ENCODE peak calls at places on chromosome 19, in five cellular contexts. One of them, this sample, is unnamed.

GRCh38 chr19:54373781-54374266 is 9.1 kb upstream of the LAIR1 start:
- DNase-seq in AG04449: no peak
- DNase-seq in RWPE1: no peak
- DNase-seq in endodermal cell: no peak
- DNase-seq in HFFc6: no peak
- DNase-seq in this sample: peak; percentile 9

GRCh38 chr19:55372316-55373081 is 2.2 kb upstream of the IL11 start:
- DNase-seq in AG04449: no peak
- DNase-seq in RWPE1: no peak
- DNase-seq in endodermal cell: peak; percentile 67
- DNase-seq in HFFc6: peak; percentile 63
- DNase-seq in this sample: no peak

GRCh38 chr19:35037716-35038622 is 3.6 kb upstream of the HPN start:
- DNase-seq in AG04449: no peak
- DNase-seq in RWPE1: no peak
- DNase-seq in endodermal cell: no peak
- DNase-seq in HFFc6: no peak
- DNase-seq in this sample: no peak

GRCh38 chr19:46118136-46118535 is 6.4 kb downstream of the IGFL3 start:
- DNase-seq in AG04449: no peak
- DNase-seq in RWPE1: peak; percentile 23
- DNase-seq in endodermal cell: no peak
- DNase-seq in HFFc6: no peak
- DNase-seq in this sample: no peak

GRCh38 chr19:46919324-46919723 is 58.5 kb downstream of the ARHGAP35 start:
- DNase-seq in AG04449: no peak
- DNase-seq in RWPE1: no peak
- DNase-seq in endodermal cell: no peak
- DNase-seq in HFFc6: peak; percentile 28
- DNase-seq in this sample: peak; percentile 36

GRCh38 chr19:8609210-8610040 is 1.1 kb downstream of the ADAMTS10 start:
- DNase-seq in AG04449: no peak
- DNase-seq in RWPE1: no peak
- DNase-seq in endodermal cell: peak; percentile 87
- DNase-seq in HFFc6: peak; percentile 6
- DNase-seq in this sample: no peak

GRCh38 chr19:21677696-21678418 is 89.5 kb downstream of the ZNF100 start:
- DNase-seq in AG04449: no peak
- DNase-seq in RWPE1: no peak
- DNase-seq in endodermal cell: no peak
- DNase-seq in HFFc6: no peak
- DNase-seq in this sample: no peak

GRCh38 chr19:55579766-55580621 is 654 bp downstream of the ZNF579 start:
- DNase-seq in AG04449: no peak
- DNase-seq in RWPE1: no peak
- DNase-seq in endodermal cell: peak; percentile 74
- DNase-seq in HFFc6: no peak
- DNase-seq in this sample: no peak

GRCh38 chr19:7670150-7670784 is 1.4 kb downstream of the RETN start:
- DNase-seq in AG04449: no peak
- DNase-seq in RWPE1: no peak
- DNase-seq in endodermal cell: no peak
- DNase-seq in HFFc6: no peak
- DNase-seq in this sample: no peak

GRCh38 chr19:48543121-48543710 is 8.8 kb upstream of the SULT2B1 start:
- DNase-seq in AG04449: no peak
- DNase-seq in RWPE1: peak; percentile 88
- DNase-seq in endodermal cell: peak; percentile 68
- DNase-seq in HFFc6: peak; percentile 45
- DNase-seq in this sample: peak; percentile 80

GRCh38 chr19:4304509-4305252 is at the start of gene FSD1:
- DNase-seq in AG04449: no peak
- DNase-seq in RWPE1: peak; percentile 92
- DNase-seq in endodermal cell: peak; percentile 92
- DNase-seq in HFFc6: peak; percentile 50
- DNase-seq in this sample: no peak

GRCh38 chr19:8065489-8066261 is 13.1 kb downstream of the CCL25 start:
- DNase-seq in AG04449: no peak
- DNase-seq in RWPE1: no peak
- DNase-seq in endodermal cell: no peak
- DNase-seq in HFFc6: no peak
- DNase-seq in this sample: no peak

GRCh38 chr19:45305421-45305820 is 17.3 kb downstream of the CKM start:
- DNase-seq in AG04449: no peak
- DNase-seq in RWPE1: no peak
- DNase-seq in endodermal cell: peak; percentile 70
- DNase-seq in HFFc6: peak; percentile 46
- DNase-seq in this sample: no peak

GRCh38 chr19:12881172-12881808 is at the start of gene DNASE2:
- DNase-seq in AG04449: peak; percentile 31
- DNase-seq in RWPE1: peak; percentile 98
- DNase-seq in endodermal cell: peak; percentile 98
- DNase-seq in HFFc6: peak; percentile 86
- DNase-seq in this sample: peak; percentile 99

GRCh38 chr19:33746159-33746558 is 50.5 kb upstream of the KCTD15 start:
- DNase-seq in AG04449: no peak
- DNase-seq in RWPE1: no peak
- DNase-seq in endodermal cell: no peak
- DNase-seq in HFFc6: no peak
- DNase-seq in this sample: no peak

GRCh38 chr19:48466571-48467325 is 2.4 kb upstream of the CYTH2 start:
- DNase-seq in AG04449: no peak
- DNase-seq in RWPE1: no peak
- DNase-seq in endodermal cell: no peak
- DNase-seq in HFFc6: peak; percentile 37
- DNase-seq in this sample: peak; percentile 48

GRCh38 chr19:8641908-8642547 is 11.6 kb downstream of the NFILZ start:
- DNase-seq in AG04449: no peak
- DNase-seq in RWPE1: peak; percentile 27
- DNase-seq in endodermal cell: no peak
- DNase-seq in HFFc6: peak; percentile 45
- DNase-seq in this sample: peak; percentile 52

GRCh38 chr19:548841-549830 is 5.3 kb downstream of the GZMM start:
- DNase-seq in AG04449: no peak
- DNase-seq in RWPE1: no peak
- DNase-seq in endodermal cell: peak; percentile 47
- DNase-seq in HFFc6: no peak
- DNase-seq in this sample: no peak
- TF ChIP-seq CTCF in AG04449: no peak
- TF ChIP-seq CTCF in RWPE1: no peak
- TF ChIP-seq CTCF in endodermal cell: no peak
- TF ChIP-seq CTCF in HFFc6: no peak
- TF ChIP-seq CTCF in this sample: no peak

GRCh38 chr19:20558011-20558410 is 7.6 kb downstream of the ZNF737 start:
- DNase-seq in AG04449: no peak
- DNase-seq in RWPE1: no peak
- DNase-seq in endodermal cell: peak; percentile 73
- DNase-seq in HFFc6: no peak
- DNase-seq in this sample: no peak
- TF ChIP-seq CTCF in AG04449: no peak
- TF ChIP-seq CTCF in RWPE1: no peak
- TF ChIP-seq CTCF in endodermal cell: peak; percentile 71
- TF ChIP-seq CTCF in HFFc6: peak; percentile 29
- TF ChIP-seq CTCF in this sample: no peak

GRCh38 chr19:51564791-51565190 is 6.3 kb upstream of the ZNF175 start:
- DNase-seq in AG04449: no peak
- DNase-seq in RWPE1: no peak
- DNase-seq in endodermal cell: peak; percentile 55
- DNase-seq in HFFc6: no peak
- DNase-seq in this sample: no peak
- TF ChIP-seq CTCF in AG04449: no peak
- TF ChIP-seq CTCF in RWPE1: no peak
- TF ChIP-seq CTCF in endodermal cell: peak; percentile 68
- TF ChIP-seq CTCF in HFFc6: no peak
- TF ChIP-seq CTCF in this sample: no peak

GRCh38 chr19:9885077-9885552 is 50.0 kb downstream of the PIN1 start:
- DNase-seq in AG04449: no peak
- DNase-seq in RWPE1: no peak
- DNase-seq in endodermal cell: peak; percentile 57
- DNase-seq in HFFc6: peak; percentile 10
- DNase-seq in this sample: peak; percentile 11
- TF ChIP-seq CTCF in AG04449: peak; percentile 23
- TF ChIP-seq CTCF in RWPE1: no peak
- TF ChIP-seq CTCF in endodermal cell: peak; percentile 61
- TF ChIP-seq CTCF in HFFc6: peak; percentile 64
- TF ChIP-seq CTCF in this sample: peak; percentile 7

DNA sequence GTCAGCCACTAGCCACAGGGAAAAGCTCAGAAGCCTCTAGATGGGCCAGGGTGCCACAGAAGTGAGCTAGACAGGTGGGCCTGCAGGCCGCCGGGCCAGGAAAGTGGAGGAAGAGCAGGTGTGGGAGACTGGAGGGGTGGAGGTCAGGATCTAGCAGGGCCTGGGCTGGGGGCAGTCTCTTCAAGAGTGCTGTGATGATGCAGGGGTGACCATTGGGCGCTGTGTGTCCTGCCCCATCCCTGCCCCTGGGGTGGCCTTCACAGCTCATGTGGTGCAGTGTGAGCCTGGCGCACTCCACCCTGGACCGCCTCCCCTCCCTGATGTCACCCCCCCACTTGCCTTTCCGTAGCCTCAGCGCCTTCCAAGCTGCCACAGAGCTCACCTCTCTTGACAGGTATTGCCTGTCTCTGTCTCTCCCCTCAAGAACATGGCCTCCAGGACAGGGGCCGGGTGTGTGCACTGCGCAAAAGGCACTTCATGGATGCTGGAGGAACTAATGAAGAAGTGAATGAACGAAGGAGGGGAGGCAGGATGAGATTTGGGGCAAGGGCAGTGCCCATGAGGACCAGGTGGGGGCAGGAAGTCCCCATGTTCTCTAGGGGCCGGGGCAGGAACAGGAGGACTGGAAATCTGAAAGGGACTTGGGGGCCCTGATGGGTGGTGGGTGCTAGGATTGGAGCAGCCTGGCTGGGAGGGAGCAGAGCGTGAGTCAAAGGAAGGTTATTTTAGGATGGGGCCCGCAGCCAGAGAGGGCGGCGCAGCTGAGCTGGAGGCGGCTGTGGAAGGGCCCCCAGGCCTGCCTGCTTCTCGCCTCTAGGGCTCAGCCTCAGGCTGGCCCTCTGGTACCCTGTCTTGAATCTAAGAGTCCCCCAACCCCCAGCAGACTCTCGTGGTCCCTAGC is 6.6 kb downstream of the SSBP4 start:
- DNase-seq in AG04449: no peak
- DNase-seq in RWPE1: no peak
- DNase-seq in endodermal cell: peak; percentile 49
- DNase-seq in HFFc6: peak; percentile 74
- DNase-seq in this sample: no peak
- TF ChIP-seq CTCF in AG04449: peak; percentile 23
- TF ChIP-seq CTCF in RWPE1: peak; percentile 6
- TF ChIP-seq CTCF in endodermal cell: no peak
- TF ChIP-seq CTCF in HFFc6: peak; percentile 50
- TF ChIP-seq CTCF in this sample: no peak

GRCh38 chr19:39405261-39405912 is 1.3 kb upstream of the ZFP36 start:
- DNase-seq in AG04449: no peak
- DNase-seq in RWPE1: no peak
- DNase-seq in endodermal cell: no peak
- DNase-seq in HFFc6: no peak
- DNase-seq in this sample: no peak

GRCh38 chr19:39407644-39408391 is 1.2 kb downstream of the ZFP36 start:
- DNase-seq in AG04449: no peak
- DNase-seq in RWPE1: no peak
- DNase-seq in endodermal cell: peak; percentile 58
- DNase-seq in HFFc6: peak; percentile 40
- DNase-seq in this sample: no peak

GRCh38 chr19:39405930-39406655 is 554 bp upstream of the ZFP36 start:
- DNase-seq in AG04449: no peak
- DNase-seq in RWPE1: no peak
- DNase-seq in endodermal cell: peak; percentile 66
- DNase-seq in HFFc6: no peak
- DNase-seq in this sample: no peak

GRCh38 chr19:39407394-39407643 is 672 bp downstream of the ZFP36 start:
- DNase-seq in AG04449: no peak
- DNase-seq in RWPE1: no peak
- DNase-seq in endodermal cell: no peak
- DNase-seq in HFFc6: no peak
- DNase-seq in this sample: no peak

DNA sequence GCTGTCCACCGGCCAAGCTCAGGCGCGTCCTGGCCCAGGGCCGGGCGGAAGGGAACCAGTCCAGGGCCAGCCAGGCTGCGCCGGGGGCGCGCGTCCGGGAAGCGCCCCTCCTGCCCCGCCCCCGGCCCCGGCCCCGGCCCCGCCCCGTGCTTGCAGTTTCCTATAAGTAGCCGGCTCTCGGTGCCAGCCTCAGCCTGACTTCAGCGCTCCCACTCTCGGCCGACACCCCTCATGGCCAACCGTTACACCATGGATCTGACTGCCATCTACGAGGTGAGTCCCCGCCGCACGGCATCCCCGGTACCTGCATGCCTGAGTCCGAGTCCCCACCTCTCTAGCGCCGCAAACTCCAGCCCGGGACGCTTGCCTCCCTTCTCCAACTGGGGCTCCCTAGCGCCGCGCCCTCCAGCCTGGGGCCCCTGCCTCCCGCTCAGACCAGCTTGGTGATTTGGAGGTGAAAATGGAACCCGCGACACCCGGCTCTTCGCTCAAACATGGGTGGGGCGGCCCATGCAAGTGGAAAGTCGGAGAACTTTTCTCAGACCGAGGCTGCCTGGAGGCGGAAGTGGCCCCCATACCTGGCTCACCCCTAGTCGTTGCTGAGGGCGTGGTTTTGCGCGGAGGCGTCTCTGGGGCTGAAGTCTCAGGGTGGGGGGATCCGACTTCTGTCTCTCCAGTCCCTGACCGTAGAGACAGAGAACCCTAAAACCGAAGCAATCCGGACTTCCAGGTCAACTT is at the start of gene ZFP36:
- DNase-seq in AG04449: no peak
- DNase-seq in RWPE1: peak; percentile 81
- DNase-seq in endodermal cell: peak; percentile 95
- DNase-seq in HFFc6: peak; percentile 92
- DNase-seq in this sample: peak; percentile 90
- TF ChIP-seq CTCF in AG04449: peak; percentile 0
- TF ChIP-seq CTCF in RWPE1: no peak
- TF ChIP-seq CTCF in endodermal cell: peak; percentile 13
- TF ChIP-seq CTCF in HFFc6: no peak
- TF ChIP-seq CTCF in this sample: no peak

This sample was measured in MCF 10A.